ENCODE peak calls at places on chromosomes 6 and 20, in four cellular contexts. Y is K562, W is HepG2, O is GM12878. C is an unnamed sample.

GRCh38 chr6:74167506-74167905 is 471.5 kb downstream of the CD109 start:
- DNase-seq in Y (no peak), W (no peak), O (no peak), C (no peak)

GRCh38 chr20:18702736-18703135 is 110.8 kb upstream of the SCP2D1 start:
- DNase-seq in Y (no peak), W (no peak), O (no peak), C (no peak)

GRCh38 chr6:18155864-18156396 is 708 bp downstream of the KDM1B start:
- DNase-seq in Y (peak), W (peak), O (peak), C (peak)

GRCh38 chr6:56403663-56404200 is 156.4 kb upstream of the COL21A1 start:
- DNase-seq in Y (no peak), W (no peak), O (no peak), C (no peak)

GRCh38 chr6:97885844-97886243 is 602.8 kb upstream of the MMS22L start:
- DNase-seq in Y (no peak), W (no peak), O (no peak), C (peak)

GRCh38 chr20:45646898-45647297 is 15.8 kb upstream of the WFDC9 start:
- DNase-seq in Y (no peak), W (no peak), O (no peak), C (no peak)

GRCh38 chr20:15890358-15890982 is 682.8 kb downstream of the KIF16B start:
- DNase-seq in Y (no peak), W (no peak), O (no peak), C (no peak)

GRCh38 chr20:9025643-9026042 is 43.2 kb upstream of the PLCB4 start:
- DNase-seq in Y (no peak), W (no peak), O (no peak), C (no peak)

GRCh38 chr6:154202334-154202733 is 154.3 kb downstream of the IPCEF1 start:
- DNase-seq in Y (no peak), W (no peak), O (no peak), C (no peak)

GRCh38 chr6:151618717-151619116 is 124.9 kb downstream of the CCDC170 start:
- DNase-seq in Y (no peak), W (no peak), O (no peak), C (no peak)

GRCh38 chr6:163837681-163838431 is 423.3 kb downstream of the QKI start:
- DNase-seq in Y (no peak), W (no peak), O (no peak), C (no peak)

DNA sequence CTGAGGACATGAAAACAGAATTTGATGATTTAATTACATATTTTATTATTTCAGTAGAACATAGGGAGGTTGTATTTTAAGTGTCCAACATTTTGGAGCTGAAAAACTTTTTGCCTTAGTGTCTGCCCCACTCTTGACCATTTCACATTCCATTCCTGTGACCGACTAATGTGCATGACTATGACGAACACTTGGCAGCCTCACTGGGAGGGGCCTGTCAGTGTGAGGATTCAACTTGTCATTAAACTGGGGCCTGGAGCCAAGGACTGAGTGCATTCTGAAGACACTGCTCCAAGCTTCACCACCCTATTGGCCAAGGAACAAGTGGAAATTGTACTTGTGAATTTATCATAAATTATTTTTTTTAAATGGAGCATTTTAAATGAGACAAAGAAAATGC is 661.3 kb downstream of the BCKDHB start:
- DNase-seq in Y (no peak), W (no peak), O (no peak), C (no peak)
- TF ChIP-seq NFIC in Y (no peak), W (no peak), O (no peak), C (peak)

GRCh38 chr6:5541751-5542432 is 280.6 kb downstream of the FARS2 start:
- DNase-seq in Y (no peak), W (no peak), O (no peak), C (no peak)
- TF ChIP-seq NFIC in Y (no peak), W (no peak), O (no peak), C (no peak)

DNA sequence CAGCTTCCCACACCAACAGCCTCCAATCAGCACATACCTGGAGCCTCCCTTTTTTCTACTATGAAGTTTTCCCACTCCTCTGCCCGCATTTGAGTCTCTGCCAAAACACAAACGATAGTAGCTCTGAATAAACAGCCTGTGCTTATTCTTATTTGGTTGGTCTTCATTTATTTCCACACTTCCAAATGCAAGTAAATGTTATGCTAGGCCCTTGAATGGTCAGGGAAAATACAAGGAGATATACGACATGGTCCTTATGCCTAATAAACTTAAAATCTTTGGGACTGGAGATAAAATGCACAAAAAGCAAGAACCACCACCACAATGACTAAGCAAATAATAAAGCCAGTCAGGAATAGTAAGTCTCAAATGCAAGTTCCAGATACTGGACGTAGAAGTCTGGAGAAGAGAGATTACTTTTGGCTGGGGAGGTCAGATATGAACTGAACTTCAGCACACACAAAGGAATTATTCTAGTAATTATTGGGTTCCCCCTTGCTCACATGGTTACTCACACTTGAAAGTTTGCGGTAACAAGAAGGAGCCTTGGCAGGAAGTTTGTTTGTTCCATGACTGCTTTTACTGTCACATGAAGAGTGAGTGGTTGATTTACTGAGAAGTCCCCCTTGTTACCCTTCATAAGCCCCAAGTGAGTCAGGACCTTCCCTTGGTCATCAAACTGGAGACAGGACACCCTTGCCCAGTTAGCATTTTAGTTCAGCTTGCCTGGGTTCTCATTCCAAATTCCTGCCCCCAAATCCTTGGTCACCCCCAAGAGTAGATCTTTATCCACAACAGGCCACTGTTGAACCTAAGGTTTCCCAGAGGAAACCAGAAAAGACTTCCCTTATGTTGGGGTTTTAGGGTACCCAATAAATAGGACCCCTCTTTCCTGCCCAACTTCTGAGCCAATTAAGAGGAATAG is 511.2 kb upstream of the JARID2 start:
- DNase-seq in Y (peak), W (no peak), O (peak), C (no peak)
- TF ChIP-seq NFIC in Y (peak), W (no peak), O (peak), C (no peak)

GRCh38 chr20:1327241-1327653 is 1.7 kb downstream of the SDCBP2 start:
- DNase-seq in Y (no peak), W (no peak), O (no peak), C (no peak)

GRCh38 chr20:1327827-1328679 is 886 bp downstream of the SDCBP2 start:
- DNase-seq in Y (no peak), W (peak), O (no peak), C (no peak)

GRCh38 chr20:1325173-1326030 is 3.5 kb downstream of the SDCBP2 start:
- DNase-seq in Y (peak), W (peak), O (peak), C (peak)

GRCh38 chr20:1324598-1325172 is 4.3 kb downstream of the SDCBP2 start:
- DNase-seq in Y (no peak), W (no peak), O (no peak), C (no peak)

DNA sequence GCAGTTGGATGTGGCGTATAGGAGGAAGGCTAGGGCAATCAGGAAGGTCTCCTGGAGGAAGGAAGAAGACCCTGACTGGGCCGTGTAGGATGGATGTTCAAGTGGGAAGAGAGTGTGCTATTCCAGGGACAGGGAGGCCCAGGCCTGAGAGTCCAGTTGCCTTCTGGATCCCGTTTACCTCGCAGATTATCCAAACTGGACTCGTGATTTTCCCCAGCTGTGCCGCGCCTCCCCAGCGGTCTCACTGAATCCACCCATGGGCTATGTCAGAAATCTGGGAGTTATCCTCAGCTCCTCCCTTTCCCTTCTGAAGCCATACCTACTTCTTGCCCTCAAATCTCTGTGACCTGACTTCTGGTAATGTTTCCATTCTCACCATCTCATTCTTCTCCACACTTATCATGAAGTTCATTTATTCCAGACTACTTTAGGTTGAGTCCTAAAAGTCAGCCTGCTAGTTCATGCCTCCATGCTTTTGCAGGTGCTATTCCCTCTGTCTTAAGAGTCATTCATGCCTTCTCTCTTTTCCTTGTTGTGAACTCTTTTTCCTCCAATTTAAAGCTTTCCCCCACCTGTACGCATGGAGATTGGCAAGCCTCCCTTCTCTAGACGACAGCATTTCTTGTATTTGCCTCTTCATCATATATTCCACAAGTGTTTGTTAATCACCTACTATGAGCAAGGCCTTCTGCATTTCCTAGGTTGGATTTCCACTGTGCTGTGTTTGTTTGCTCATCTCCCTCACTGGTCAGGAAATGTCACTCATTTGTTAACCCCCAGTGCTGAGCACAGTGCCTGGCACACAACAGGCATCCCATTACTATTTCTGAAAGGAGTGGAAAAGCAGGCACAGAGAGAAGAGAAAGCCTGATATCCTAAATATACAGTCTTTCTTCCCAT is 2.7 kb downstream of the SDCBP2 start:
- DNase-seq in Y (no peak), W (no peak), O (no peak), C (no peak)
- TF ChIP-seq NFIC in Y (no peak), W (no peak), O (no peak), C (no peak)

GRCh38 chr6:158780963-158781691 is 38.0 kb downstream of the EZR start:
- DNase-seq in Y (no peak), W (no peak), O (no peak), C (no peak)

GRCh38 chr6:158782432-158783166 is 36.6 kb downstream of the EZR start:
- DNase-seq in Y (no peak), W (no peak), O (no peak), C (no peak)

GRCh38 chr6:158783167-158783450 is 36.1 kb downstream of the EZR start:
- DNase-seq in Y (no peak), W (no peak), O (no peak), C (no peak)

GRCh38 chr6:158783851-158784250 is 35.3 kb downstream of the EZR start:
- DNase-seq in Y (no peak), W (no peak), O (no peak), C (no peak)

GRCh38 chr6:158781692-158782373 is 37.3 kb downstream of the EZR start:
- DNase-seq in Y (no peak), W (no peak), O (no peak), C (no peak)
- TF ChIP-seq NFIC in Y (no peak), W (no peak), O (no peak), C (no peak)

DNA sequence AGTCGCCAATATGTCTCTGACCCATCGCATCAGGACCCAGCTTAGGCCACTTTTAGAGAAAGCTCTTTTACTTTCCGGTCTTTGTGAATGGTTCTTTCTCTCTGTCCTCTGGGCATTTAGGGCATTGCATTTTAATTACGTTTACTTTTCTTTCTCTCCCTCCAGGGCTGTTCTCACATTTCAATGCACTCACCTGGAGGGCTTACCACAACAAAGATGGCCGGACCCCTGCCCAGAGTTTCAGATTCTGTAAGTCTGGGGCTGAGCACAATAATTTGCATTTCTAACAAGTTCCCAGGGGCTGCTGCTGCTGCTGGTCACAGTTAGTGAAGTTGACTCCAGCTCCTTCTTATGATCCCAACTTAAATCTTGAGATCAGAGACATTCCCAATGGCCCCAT is 3.0 kb downstream of the ANKRD66 start:
- DNase-seq in Y (no peak), W (no peak), O (no peak), C (no peak)
- TF ChIP-seq NFIC in Y (no peak), W (no peak), O (no peak), C (no peak)

GRCh38 chr20:24705486-24705885 is 236.1 kb downstream of the SYNDIG1 start:
- DNase-seq in Y (no peak), W (no peak), O (no peak), C (no peak)

GRCh38 chr20:24702501-24703283 is 233.3 kb downstream of the SYNDIG1 start:
- DNase-seq in Y (no peak), W (no peak), O (no peak), C (no peak)

GRCh38 chr20:24703284-24703610 is 233.8 kb downstream of the SYNDIG1 start:
- DNase-seq in Y (no peak), W (no peak), O (no peak), C (no peak)

GRCh38 chr20:24701668-24702067 is 232.2 kb downstream of the SYNDIG1 start:
- DNase-seq in Y (no peak), W (no peak), O (no peak), C (no peak)

DNA sequence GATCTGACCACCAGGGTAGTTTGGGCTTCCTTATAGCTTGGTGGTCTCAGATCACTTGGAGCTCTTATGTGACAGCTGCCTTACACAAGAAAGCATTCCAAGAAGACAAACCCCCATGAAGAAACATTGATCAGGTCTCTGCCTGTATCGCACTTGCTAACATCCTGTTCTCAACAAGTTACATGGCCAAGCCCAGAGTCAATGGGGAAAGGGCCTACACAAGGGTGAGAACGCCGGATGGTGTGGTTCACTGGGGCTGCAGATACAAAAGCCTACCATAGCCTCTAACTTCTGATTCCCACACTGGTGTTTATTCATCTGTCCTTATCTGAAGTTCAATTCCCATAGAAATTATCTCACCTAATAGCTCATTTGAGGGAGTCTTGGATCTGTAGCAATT is 235.5 kb downstream of the SYNDIG1 start:
- DNase-seq in Y (no peak), W (no peak), O (no peak), C (no peak)
- TF ChIP-seq NFIC in Y (no peak), W (no peak), O (no peak), C (no peak)

GRCh38 chr6:4403828-4404227 is 268.5 kb upstream of the ECI2 start:
- DNase-seq in Y (no peak), W (no peak), O (no peak), C (no peak)
- TF ChIP-seq NFIC in Y (no peak), W (no peak), O (no peak), C (no peak)